ENCODE peak calls at places on chromosomes 16 and 17, in four cellular contexts. I is activated CD4-positive, alpha-beta T cell treated with anti-CD3 and anti-CD28 coated beads for 36 hours; Q is progenitor cell of endocrine pancreas; J is GM23248. N is an unnamed sample.

GRCh38 chr17:29140631-29141483 is 39.3 kb downstream of the MYO18A start:
- DNase-seq in I (peak; percentile 67), Q (no peak), J (no peak), N (peak; percentile 63)

GRCh38 chr16:47470810-47471209 is 9.7 kb downstream of the PHKB start:
- DNase-seq in I (no peak), J (no peak), Q (no peak), N (no peak)

GRCh38 chr17:17723354-17724261 is 42.4 kb downstream of the RAI1 start:
- DNase-seq in J (peak; percentile 92), I (peak; percentile 64), Q (no peak), N (no peak)

GRCh38 chr17:43468746-43469544 is 14.8 kb upstream of the DHX8 start:
- DNase-seq in I (no peak), Q (no peak), J (peak; percentile 98), N (no peak)

GRCh38 chr17:19440421-19440820 is 29.4 kb downstream of the RNF112 start:
- DNase-seq in Q (no peak), J (no peak), I (peak; percentile 42), N (no peak)

GRCh38 chr16:55597928-55598327 is 31.4 kb downstream of the CAPNS2 start:
- DNase-seq in Q (no peak), I (no peak), J (no peak), N (no peak)

GRCh38 chr17:69710926-69711325 is 296.4 kb downstream of the MAP2K6 start:
- DNase-seq in J (peak; percentile 20), I (no peak), Q (no peak), N (no peak)

GRCh38 chr17:80359422-80360110 is 55.4 kb upstream of the ENDOV start:
- DNase-seq in J (no peak), Q (no peak), I (no peak), N (no peak)

GRCh38 chr17:73304971-73305786 is 6.6 kb downstream of the CDC42EP4 start:
- DNase-seq in Q (no peak), J (peak; percentile 97), I (no peak), N (no peak)

GRCh38 chr17:70752966-70753467 is 583.7 kb downstream of the KCNJ2 start:
- DNase-seq in Q (no peak), I (no peak), J (no peak), N (no peak)

GRCh38 chr17:77572065-77572601 is 386.4 kb upstream of the TNRC6C start:
- DNase-seq in Q (no peak), I (no peak), J (no peak), N (no peak)

GRCh38 chr17:60371818-60372510 is 20.0 kb downstream of the USP32 start:
- DNase-seq in I (no peak), Q (no peak), J (no peak), N (no peak)

GRCh38 chr17:1244606-1245012 is 25.6 kb upstream of the BHLHA9 start:
- DNase-seq in J (peak; percentile 29), Q (no peak), I (no peak), N (no peak)

GRCh38 chr16:89024546-89024945 is 47.5 kb upstream of the CBFA2T3 start:
- DNase-seq in I (no peak), J (no peak), Q (no peak), N (no peak)

GRCh38 chr17:61389670-61390478 is 9.8 kb upstream of the TBX2 start:
- DNase-seq in I (peak; percentile 74), J (peak; percentile 59), Q (no peak), N (no peak)

GRCh38 chr16:24198807-24199533 is 57.2 kb upstream of the CACNG3 start:
- DNase-seq in J (no peak), Q (no peak), I (no peak), N (no peak)

GRCh38 chr16:74226361-74226979 is 70.1 kb upstream of the PSMD7 start:
- DNase-seq in I (no peak), Q (no peak), J (peak; percentile 35), N (peak; percentile 10)

GRCh38 chr17:42337442-42337841 is 49.1 kb downstream of the STAT5A start:
- DNase-seq in I (peak; percentile 93), Q (no peak), J (peak; percentile 98), N (peak; percentile 92)

GRCh38 chr17:72122668-72123495 is 2.1 kb downstream of the SOX9 start:
- DNase-seq in Q (peak; percentile 15), I (peak; percentile 40), J (peak; percentile 83), N (no peak)

GRCh38 chr17:45102856-45103255 is 29.5 kb downstream of the PLCD3 start:
- DNase-seq in I (no peak), J (no peak), Q (no peak), N (no peak)

GRCh38 chr17:45246861-45247428 is 14.9 kb downstream of the SPATA32 start:
- DNase-seq in Q (peak; percentile 58), J (peak; percentile 32), I (peak; percentile 85), N (no peak)

GRCh38 chr17:48483471-48484131 is 47.2 kb downstream of the HOXB1 start:
- DNase-seq in Q (no peak), I (peak; percentile 62), J (peak; percentile 98), N (peak; percentile 84)

GRCh38 chr17:50831430-50832064 is 3.8 kb upstream of the WFIKKN2 start:
- DNase-seq in J (no peak), Q (no peak), I (no peak), N (no peak)

GRCh38 chr16:75099738-75100615 is 16.6 kb downstream of the LDHD start:
- DNase-seq in J (no peak), I (peak; percentile 68), Q (no peak), N (peak; percentile 72)

GRCh38 chr16:31710134-31710533 is 163.5 kb upstream of the ZNF267 start:
- DNase-seq in I (no peak), Q (no peak), J (no peak), N (no peak)